ENCODE peak calls at places on chromosomes 3 and 15, in six cellular contexts. Q is nephron progenitor cell, G is breast epithelium, D is NCI-H1436, R is head of caudate nucleus, S is heart left ventricle. U is an unnamed sample.
A peak's percentile ranks its signal among the peaks of the same experiment; 100 is the strongest.

GRCh38 chr3:45109736-45110135 is 36.4 kb downstream of the CDCP1 start:
- DNase-seq in Q (no peak), G (no peak), D (no peak), R (no peak), S (no peak), U (no peak)

GRCh38 chr3:4417449-4417848 is 49.6 kb downstream of the SUMF1 start:
- DNase-seq in Q (no peak), G (no peak), D (no peak), R (no peak), S (no peak), U (no peak)

GRCh38 chr15:55742927-55743614 is at the start of gene PRTG:
- DNase-seq in Q (peak; percentile 92), G (peak; percentile 71), D (no peak), R (peak; percentile 38), S (peak; percentile 74), U (no peak)

GRCh38 chr15:73926191-73927002 is at the start of gene LOXL1:
- DNase-seq in Q (peak; percentile 64), G (peak; percentile 57), D (no peak), R (peak; percentile 38), S (peak; percentile 88), U (no peak)

GRCh38 chr3:148992027-148992634 is 791 bp downstream of the GYG1 start:
- DNase-seq in Q (peak; percentile 66), G (no peak), D (peak; percentile 14), R (no peak), S (peak; percentile 75), U (no peak)

GRCh38 chr15:67024322-67024997 is 40.9 kb upstream of the SMAD3 start:
- DNase-seq in Q (no peak), G (peak; percentile 69), D (no peak), R (peak; percentile 63), S (peak; percentile 80), U (no peak)

GRCh38 chr3:66428733-66429132 is 72.1 kb downstream of the LRIG1 start:
- DNase-seq in Q (peak; percentile 44), G (peak; percentile 85), D (peak; percentile 32), R (no peak), S (peak; percentile 82), U (peak; percentile 31)

GRCh38 chr15:29270976-29271375 is 1.4 kb upstream of the NSMCE3 start:
- DNase-seq in Q (no peak), G (no peak), D (no peak), R (no peak), S (no peak), U (no peak)

GRCh38 chr15:66472176-66472999 is 25.2 kb downstream of the SNAPC5 start:
- DNase-seq in Q (no peak), G (no peak), D (no peak), R (no peak), S (peak; percentile 34), U (no peak)

GRCh38 chr3:100891033-100891432 is 102.2 kb downstream of the ABI3BP start:
- DNase-seq in Q (no peak), G (no peak), D (no peak), R (no peak), S (no peak), U (no peak)

GRCh38 chr3:109825971-109826810 is 488.8 kb upstream of the DPPA4 start:
- DNase-seq in Q (no peak), G (no peak), D (no peak), R (no peak), S (no peak), U (no peak)

GRCh38 chr15:42215854-42216829 is 8.0 kb upstream of the VPS39 start:
- DNase-seq in Q (no peak), G (no peak), D (no peak), R (no peak), S (no peak), U (no peak)

GRCh38 chr15:79310612-79310984 is 314 bp upstream of the TMED3 start:
- DNase-seq in Q (no peak), G (no peak), D (no peak), R (no peak), S (no peak), U (no peak)

GRCh38 chr3:114624047-114624445 is 330.2 kb downstream of the TIGIT start:
- DNase-seq in Q (no peak), G (no peak), D (no peak), R (no peak), S (peak; percentile 75), U (no peak)

GRCh38 chr3:4995500-4996053 is 16.3 kb downstream of the BHLHE40 start:
- DNase-seq in Q (no peak), G (no peak), D (no peak), R (no peak), S (no peak), U (no peak)

GRCh38 chr15:49927462-49927861 is 191.6 kb downstream of the ATP8B4 start:
- DNase-seq in Q (no peak), G (no peak), D (no peak), R (no peak), S (no peak), U (no peak)

GRCh38 chr3:132659370-132660055 is at the start of gene ACAD11:
- DNase-seq in Q (peak; percentile 68), G (peak; percentile 62), D (peak; percentile 59), R (peak; percentile 60), S (peak; percentile 80), U (no peak)

GRCh38 chr3:59818033-59818936 is 768.5 kb upstream of the CFAP20DC start:
- DNase-seq in Q (no peak), G (peak; percentile 63), D (no peak), R (peak; percentile 15), S (peak; percentile 88), U (no peak)

GRCh38 chr3:55591893-55592292 is 104.8 kb upstream of the WNT5A start:
- DNase-seq in Q (no peak), G (no peak), D (no peak), R (no peak), S (no peak), U (no peak)

GRCh38 chr15:29567336-29567735 is 254.9 kb downstream of the TJP1 start:
- DNase-seq in Q (no peak), G (no peak), D (no peak), R (no peak), S (no peak), U (no peak)

GRCh38 chr3:13723676-13724207 is 156.1 kb downstream of the WNT7A start:
- DNase-seq in Q (no peak), G (no peak), D (no peak), R (no peak), S (no peak), U (no peak)

GRCh38 chr15:69735126-69735525 is 282.5 kb downstream of the RPLP1 start:
- DNase-seq in Q (peak; percentile 49), G (no peak), D (peak; percentile 91), R (no peak), S (no peak), U (no peak)

GRCh38 chr15:81270781-81271491 is 53.0 kb downstream of the STARD5 start:
- DNase-seq in Q (no peak), G (no peak), D (no peak), R (no peak), S (no peak), U (no peak)

GRCh38 chr3:106518516-106518915 is 649.7 kb upstream of the CBLB start:
- DNase-seq in Q (no peak), G (no peak), D (no peak), R (no peak), S (no peak), U (no peak)

GRCh38 chr3:123632161-123632655 is 47.4 kb upstream of the HACD2 start:
- DNase-seq in Q (no peak), G (peak; percentile 65), D (no peak), R (no peak), S (peak; percentile 42), U (no peak)

GRCh38 chr3:124529826-124530571 is 200.3 kb upstream of the UMPS start:
- DNase-seq in Q (no peak), G (no peak), D (no peak), R (no peak), S (no peak), U (no peak)

GRCh38 chr15:85771276-85771675 is 23.4 kb downstream of the KLHL25 start:
- DNase-seq in Q (no peak), G (no peak), D (no peak), R (no peak), S (no peak), U (no peak)

GRCh38 chr15:90482124-90483011 is 47.4 kb upstream of the CRTC3 start:
- DNase-seq in Q (peak; percentile 48), G (no peak), D (no peak), R (peak; percentile 45), S (no peak), U (no peak)

GRCh38 chr3:50862221-50862620 is 187.5 kb downstream of the DOCK3 start:
- DNase-seq in Q (no peak), G (no peak), D (no peak), R (no peak), S (no peak), U (peak; percentile 23)

GRCh38 chr15:78000089-78000926 is 77.2 kb downstream of the TBC1D2B start:
- DNase-seq in Q (peak; percentile 91), G (no peak), D (peak; percentile 35), R (peak; percentile 46), S (peak; percentile 75), U (peak; percentile 1)

GRCh38 chr15:38624248-38625214 is 59.9 kb upstream of the RASGRP1 start:
- DNase-seq in Q (no peak), G (no peak), D (no peak), R (no peak), S (no peak), U (no peak)

GRCh38 chr3:116356056-116356455 is 89.2 kb downstream of the LSAMP start:
- DNase-seq in Q (no peak), G (no peak), D (no peak), R (no peak), S (no peak), U (no peak)